ENCODE peak calls at places on chromosomes 7 and 10, in five cellular contexts. Z, K, U, N and S are unnamed samples.

GRCh38 chr10:86062151-86062550 is 304.4 kb downstream of the GRID1 start:
- DNase-seq in K (no peak), N (no peak), Z (no peak), U (no peak), S (no peak)

GRCh38 chr10:68121020-68121743 is 11.9 kb downstream of the MYPN start:
- DNase-seq in U (no peak), Z (no peak), K (no peak), N (no peak), S (no peak)

GRCh38 chr7:93249749-93250148 is 17.6 kb downstream of the VPS50 start:
- DNase-seq in K (peak; percentile 44), U (no peak), N (no peak), Z (no peak), S (no peak)

GRCh38 chr10:9681655-9682054 is 1336.0 kb upstream of the CELF2 start:
- DNase-seq in Z (no peak), N (no peak), K (no peak), U (no peak), S (no peak)

GRCh38 chr7:95777266-95777665 is 4.9 kb downstream of the DYNC1I1 start:
- DNase-seq in Z (no peak), U (no peak), N (no peak), K (no peak), S (no peak)

GRCh38 chr7:49229246-49229645 is 304.9 kb downstream of the CDC14C start:
- DNase-seq in K (no peak), N (no peak), Z (no peak), U (no peak), S (no peak)

GRCh38 chr10:64067859-64068258 is 546.7 kb downstream of the REEP3 start:
- DNase-seq in K (no peak), N (no peak), U (no peak), Z (no peak), S (no peak)

GRCh38 chr7:94088560-94088959 is 84.4 kb upstream of the BET1 start:
- DNase-seq in Z (no peak), N (no peak), K (peak; percentile 58), U (no peak), S (no peak)

GRCh38 chr10:4372601-4373000 is 453.4 kb upstream of the AKR1E2 start:
- DNase-seq in N (no peak), U (no peak), Z (no peak), K (peak; percentile 100), S (no peak)

GRCh38 chr10:26931223-26931622 is 70.5 kb upstream of the ABI1 start:
- DNase-seq in U (peak; percentile 59), Z (no peak), K (no peak), N (peak; percentile 30), S (no peak)

GRCh38 chr7:42831051-42831952 is 80.6 kb downstream of the C7orf25 start:
- DNase-seq in N (peak; percentile 37), K (peak; percentile 66), U (no peak), Z (no peak), S (no peak)

GRCh38 chr10:72311667-72312066 is 37.9 kb downstream of the DDIT4 start:
- DNase-seq in Z (no peak), K (no peak), N (no peak), U (no peak), S (no peak)

GRCh38 chr10:132616170-132616994 is 78.8 kb downstream of the INPP5A start:
- DNase-seq in N (peak; percentile 7), K (no peak), U (no peak), Z (peak; percentile 63), S (peak; percentile 76)

GRCh38 chr7:55552320-55553086 is 19.8 kb downstream of the VOPP1 start:
- DNase-seq in N (peak; percentile 29), U (no peak), K (peak; percentile 83), Z (no peak), S (no peak)

GRCh38 chr7:133585003-133585668 is 332.3 kb downstream of the EXOC4 start:
- DNase-seq in K (no peak), N (no peak), U (no peak), Z (no peak), S (no peak)

GRCh38 chr10:86070278-86070677 is 296.3 kb downstream of the GRID1 start:
- DNase-seq in U (no peak), N (no peak), Z (no peak), K (no peak), S (no peak)

GRCh38 chr10:129102906-129103693 is 363.9 kb upstream of the MGMT start:
- DNase-seq in K (peak; percentile 61), Z (no peak), N (no peak), U (no peak), S (no peak)

GRCh38 chr7:151415375-151416112 is 5.7 kb upstream of the WDR86 start:
- DNase-seq in U (no peak), N (peak; percentile 45), Z (no peak), K (peak; percentile 69), S (no peak)

GRCh38 chr7:43193905-43194304 is 81.5 kb downstream of the HECW1 start:
- DNase-seq in Z (no peak), U (no peak), K (no peak), N (no peak), S (no peak)

GRCh38 chr7:45031829-45032228 is 31.8 kb downstream of the CCM2 start:
- DNase-seq in N (no peak), U (no peak), K (no peak), Z (no peak), S (no peak)

GRCh38 chr7:88401009-88401623 is 94.4 kb upstream of the STEAP4 start:
- DNase-seq in K (peak; percentile 3), N (no peak), U (peak; percentile 14), Z (no peak), S (no peak)

GRCh38 chr7:234712-235553 is 42.6 kb downstream of the FAM20C start:
- DNase-seq in N (peak; percentile 76), Z (no peak), U (no peak), K (no peak), S (no peak)

GRCh38 chr7:77327067-77327931 is 88.8 kb downstream of the GSAP start:
- DNase-seq in K (peak; percentile 79), N (peak; percentile 31), U (no peak), Z (no peak), S (peak; percentile 35)

GRCh38 chr10:127280446-127280845 is 84.1 kb upstream of the INSYN2A start:
- DNase-seq in N (no peak), U (no peak), K (no peak), Z (no peak), S (no peak)

GRCh38 chr10:127277063-127277462 is 80.7 kb upstream of the INSYN2A start:
- DNase-seq in K (no peak), Z (no peak), N (no peak), U (no peak), S (no peak)

GRCh38 chr10:127275793-127276415 is 79.5 kb upstream of the INSYN2A start:
- DNase-seq in N (no peak), Z (no peak), K (peak; percentile 12), U (no peak), S (no peak)

GRCh38 chr10:127279334-127279774 is 83.0 kb upstream of the INSYN2A start:
- DNase-seq in U (no peak), Z (no peak), K (no peak), N (no peak), S (no peak)

DNA sequence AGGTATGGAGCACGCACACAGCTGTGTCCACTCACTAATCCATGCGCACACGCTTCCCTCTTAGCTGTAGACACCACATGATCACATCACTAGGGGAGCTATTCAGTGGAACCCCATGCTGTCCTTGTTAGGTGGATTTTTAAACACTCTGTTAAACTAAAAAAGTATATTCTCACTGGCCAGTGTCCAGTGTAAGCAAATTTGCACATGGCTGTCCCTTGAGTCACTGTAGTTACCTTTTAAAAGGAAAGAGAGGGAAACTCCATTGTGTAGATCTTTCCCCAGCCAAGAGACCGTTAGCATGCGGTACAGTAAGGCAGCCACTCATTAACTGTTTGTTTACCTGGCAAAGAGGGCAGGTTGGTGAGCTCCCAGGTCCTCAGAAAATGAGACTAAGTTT is 81.6 kb upstream of the INSYN2A start:
- DNase-seq in Z (no peak), U (no peak), N (no peak), K (peak; percentile 59), S (no peak)
- TF ChIP-seq CTCF in Z (no peak), U (no peak), N (no peak), K (no peak), S (no peak)

GRCh38 chr7:100109521-100110163 is 8.2 kb downstream of the AP4M1 start:
- DNase-seq in K (no peak), Z (no peak), N (no peak), U (no peak), S (no peak)
- TF ChIP-seq CTCF in K (no peak), Z (no peak), N (no peak), U (no peak), S (no peak)

GRCh38 chr10:106635947-106636346 is 528.6 kb downstream of the SORCS1 start:
- DNase-seq in K (no peak), N (no peak), Z (no peak), U (no peak), S (no peak)
- TF ChIP-seq CTCF in K (no peak), N (no peak), Z (no peak), U (no peak), S (no peak)

GRCh38 chr10:73799899-73800559 is 11.4 kb downstream of the NDST2 start:
- DNase-seq in U (no peak), K (no peak), Z (no peak), N (no peak), S (no peak)

GRCh38 chr10:73801253-73801590 is 10.2 kb downstream of the NDST2 start:
- DNase-seq in Z (no peak), K (no peak), N (no peak), U (no peak), S (no peak)

GRCh38 chr10:73803680-73804286 is 7.6 kb downstream of the NDST2 start:
- DNase-seq in U (peak; percentile 88), K (no peak), Z (no peak), N (no peak), S (no peak)

GRCh38 chr10:73800560-73801252 is 10.7 kb downstream of the NDST2 start:
- DNase-seq in K (no peak), U (no peak), Z (no peak), N (no peak), S (no peak)

GRCh38 chr10:73802276-73802991 is 9.0 kb downstream of the NDST2 start:
- DNase-seq in N (no peak), K (no peak), Z (no peak), U (no peak), S (no peak)
- TF ChIP-seq CTCF in N (no peak), K (peak; percentile 23), Z (no peak), U (no peak), S (no peak)

GRCh38 chr10:49365675-49366415 is 30.0 kb downstream of the DRGX start:
- DNase-seq in K (no peak), Z (no peak), U (no peak), N (no peak), S (no peak)
- TF ChIP-seq CTCF in K (no peak), Z (no peak), U (no peak), N (no peak), S (no peak)

GRCh38 chr7:135801877-135802276 is 53.3 kb upstream of the FAM180A start:
- DNase-seq in Z (no peak), K (no peak), N (peak; percentile 17), U (no peak), S (no peak)

GRCh38 chr7:135801045-135801693 is 52.6 kb upstream of the FAM180A start:
- DNase-seq in N (peak; percentile 28), K (peak; percentile 84), Z (no peak), U (peak; percentile 72), S (no peak)

GRCh38 chr7:135798104-135798503 is 49.5 kb upstream of the FAM180A start:
- DNase-seq in K (no peak), U (no peak), N (no peak), Z (no peak), S (no peak)

GRCh38 chr7:135800560-135800959 is 51.9 kb upstream of the FAM180A start:
- DNase-seq in U (no peak), K (no peak), N (no peak), Z (no peak), S (no peak)

GRCh38 chr7:135799881-135800280 is 51.3 kb upstream of the FAM180A start:
- DNase-seq in K (no peak), U (no peak), N (no peak), Z (no peak), S (no peak)
- TF ChIP-seq CTCF in K (no peak), U (no peak), N (no peak), Z (no peak), S (no peak)